ENCODE peak calls at places on chromosomes 13 and 19, in five cellular contexts. Z is tibial artery; S is heart right ventricle; H is body of pancreas; G is CD8-positive, alpha-beta T cell. D is an unnamed sample. For H3K36me3 and H3K4me1, the result is how much of the 10 kb centered on the place peaks cover.

GRCh38 chr13:100796463-100796862 is 121.9 kb upstream of the TMTC4 start:
- DNase-seq in Z (no peak), S (no peak), H (no peak), G (no peak), D (no peak)

GRCh38 chr13:40578055-40578454 is 88.4 kb downstream of the FOXO1 start:
- DNase-seq in Z (no peak), S (no peak), H (no peak), G (no peak), D (no peak)

GRCh38 chr19:2081873-2082810 is 14.0 kb downstream of the MOB3A start:
- DNase-seq in Z (no peak), S (no peak), H (no peak), G (peak), D (no peak)

GRCh38 chr19:21323000-21323399 is 6.2 kb downstream of the ZNF708 start:
- DNase-seq in Z (no peak), S (no peak), H (no peak), G (no peak), D (no peak)

GRCh38 chr13:93848247-93848646 is 621.6 kb downstream of the GPC6 start:
- DNase-seq in Z (no peak), S (no peak), H (no peak), G (no peak), D (no peak)

GRCh38 chr19:19539738-19540703 is 2.0 kb downstream of the CILP2 start:
- DNase-seq in Z (no peak), S (peak), H (peak), G (peak), D (peak)

GRCh38 chr13:41263261-41263971 is at the start of gene MTRF1:
- DNase-seq in Z (peak), S (peak), H (peak), G (peak), D (peak)

GRCh38 chr13:24053505-24054251 is 106.8 kb upstream of the SPATA13 start:
- DNase-seq in Z (no peak), S (peak), H (peak), G (peak), D (peak)

GRCh38 chr13:30307194-30307965 is at the start of gene KATNAL1:
- DNase-seq in Z (peak), S (peak), H (peak), G (peak), D (peak)

GRCh38 chr19:35740108-35740422 is 2.2 kb downstream of the IGFLR1 start:
- DNase-seq in Z (no peak), S (no peak), H (no peak), G (no peak), D (no peak)
- H3K36me3 ChIP-seq in Z (under half), S (under half), H (under half), G (under half), D (under half)

GRCh38 chr19:13100871-13101589 is 1.6 kb downstream of the LYL1 start:
- DNase-seq in Z (no peak), S (no peak), H (no peak), G (no peak), D (no peak)
- H3K4me1 ChIP-seq in Z (under half), S (half or more), H (under half), G (half or more), D (under half)

GRCh38 chr13:81540777-81541176 is 1199.9 kb upstream of the SPRY2 start:
- DNase-seq in Z (no peak), S (no peak), H (no peak), G (no peak), D (no peak)
- TF ChIP-seq CTCF in Z (no peak), S (peak), H (peak), G (no peak), D (peak)

DNA sequence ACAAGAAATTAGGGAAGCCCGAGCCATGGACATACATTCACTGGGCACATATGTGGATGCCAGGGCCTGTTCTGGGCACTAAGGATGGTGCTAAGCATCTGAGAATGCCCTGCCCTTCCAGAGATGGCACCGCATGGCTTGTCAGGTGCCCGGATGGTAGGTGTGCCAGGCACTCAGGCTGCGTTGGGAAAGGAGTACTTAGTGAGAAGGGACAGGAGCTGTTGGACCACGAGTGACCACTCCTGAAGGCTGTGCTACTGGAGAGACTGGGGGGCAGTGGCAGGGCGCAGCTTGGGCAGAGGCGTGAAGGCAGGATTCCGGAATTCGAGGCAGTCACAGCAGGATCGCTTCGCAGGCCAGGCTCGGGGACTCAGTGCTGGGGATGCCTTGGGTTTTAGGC is 38.0 kb upstream of the EHD2 start:
- DNase-seq in Z (no peak), S (no peak), H (no peak), G (no peak), D (no peak)
- H3K36me3 ChIP-seq in Z (half or more), S (under half), H (under half), G (under half), D (under half)

GRCh38 chr19:16374436-16374835 is 49.8 kb downstream of the KLF2 start:
- DNase-seq in Z (no peak), S (no peak), H (no peak), G (no peak), D (no peak)

GRCh38 chr19:16375936-16376185 is 51.2 kb downstream of the KLF2 start:
- DNase-seq in Z (no peak), S (no peak), H (no peak), G (no peak), D (no peak)

GRCh38 chr19:16376241-16376640 is 51.6 kb downstream of the KLF2 start:
- DNase-seq in Z (no peak), S (no peak), H (no peak), G (no peak), D (no peak)

GRCh38 chr19:16376649-16377048 is 52.0 kb downstream of the KLF2 start:
- DNase-seq in Z (no peak), S (no peak), H (no peak), G (peak), D (no peak)

GRCh38 chr19:16375157-16375935 is 50.7 kb downstream of the KLF2 start:
- DNase-seq in Z (no peak), S (no peak), H (no peak), G (no peak), D (no peak)
- H3K4me1 ChIP-seq in Z (under half), S (under half), H (under half), G (half or more), D (under half)

GRCh38 chr19:58555920-58556632 is 1.2 kb upstream of the CHMP2A start:
- DNase-seq in Z (no peak), S (no peak), H (peak), G (no peak), D (no peak)

GRCh38 chr19:58558066-58558622 is at the start of gene UBE2M:
- DNase-seq in Z (peak), S (peak), H (peak), G (no peak), D (peak)

GRCh38 chr19:58556633-58557252 is 1.7 kb downstream of the UBE2M start:
- DNase-seq in Z (no peak), S (no peak), H (no peak), G (no peak), D (no peak)

GRCh38 chr19:58558623-58559274 is 338 bp upstream of the UBE2M start:
- DNase-seq in Z (peak), S (peak), H (peak), G (peak), D (peak)

GRCh38 chr19:58557253-58558065 is 952 bp downstream of the UBE2M start:
- DNase-seq in Z (no peak), S (no peak), H (no peak), G (no peak), D (no peak)
- TF ChIP-seq CTCF in Z (no peak), S (no peak), H (no peak), G (no peak), D (no peak)

GRCh38 chr19:11098861-11099260 is 9.6 kb downstream of the LDLR start:
- DNase-seq in Z (no peak), S (no peak), H (no peak), G (no peak), D (no peak)
- H3K36me3 ChIP-seq in Z (under half), S (under half), H (under half), G (under half), D (under half)

GRCh38 chr13:113447596-113447995 is 5.7 kb downstream of the ADPRHL1 start:
- DNase-seq in Z (no peak), S (no peak), H (no peak), G (no peak), D (no peak)

GRCh38 chr13:113449693-113450347 is 3.5 kb downstream of the ADPRHL1 start:
- DNase-seq in Z (no peak), S (no peak), H (no peak), G (no peak), D (no peak)

GRCh38 chr13:113446488-113446854 is 6.8 kb downstream of the ADPRHL1 start:
- DNase-seq in Z (no peak), S (no peak), H (no peak), G (no peak), D (no peak)

GRCh38 chr13:113448545-113448884 is 4.8 kb downstream of the ADPRHL1 start:
- DNase-seq in Z (no peak), S (peak), H (peak), G (no peak), D (no peak)

GRCh38 chr13:113448885-113449692 is 4.2 kb downstream of the ADPRHL1 start:
- DNase-seq in Z (no peak), S (peak), H (peak), G (peak), D (no peak)
- H3K4me1 ChIP-seq in Z (under half), S (under half), H (under half), G (under half), D (under half)

GRCh38 chr13:111122631-111123030 is 7.5 kb downstream of the ARHGEF7 start:
- DNase-seq in Z (no peak), S (no peak), H (no peak), G (no peak), D (no peak)

GRCh38 chr13:111123221-111123620 is 8.1 kb downstream of the ARHGEF7 start:
- DNase-seq in Z (no peak), S (no peak), H (no peak), G (no peak), D (no peak)

GRCh38 chr13:111122056-111122455 is 6.9 kb downstream of the ARHGEF7 start:
- DNase-seq in Z (no peak), S (no peak), H (no peak), G (no peak), D (no peak)

GRCh38 chr13:111121421-111121820 is 6.3 kb downstream of the ARHGEF7 start:
- DNase-seq in Z (no peak), S (no peak), H (no peak), G (no peak), D (no peak)

GRCh38 chr13:111123649-111124048 is 8.5 kb downstream of the ARHGEF7 start:
- DNase-seq in Z (no peak), S (no peak), H (no peak), G (no peak), D (no peak)
- TF ChIP-seq CTCF in Z (no peak), S (no peak), H (no peak), G (no peak), D (no peak)

GRCh38 chr19:54275951-54276350 is 5.0 kb downstream of the LILRB2 start:
- DNase-seq in Z (no peak), S (no peak), H (no peak), G (no peak), D (no peak)
- H3K36me3 ChIP-seq in Z (under half), S (under half), H (under half), G (under half), D (under half)